ENCODE peak calls at places on chromosome 12, in eight cellular contexts. One of them, this sample, is unnamed. For H3K4me1, the result is how much of the 10 kb centered on the place peaks cover.

GRCh38 chr12:95258146-95258545 is 40.5 kb downstream of the VEZT start:
- DNase-seq in left ventricle myocardium inferior: no peak
- DNase-seq in tibial nerve: no peak
- DNase-seq in colonic mucosa: no peak
- DNase-seq in stomach: no peak
- DNase-seq in right lobe of liver: no peak
- DNase-seq in PC-3: peak
- DNase-seq in IMR-90: peak
- DNase-seq in this sample: no peak

GRCh38 chr12:11981174-11981733 is 89.5 kb upstream of the BCL2L14 start:
- DNase-seq in stomach: no peak
- DNase-seq in colonic mucosa: no peak
- DNase-seq in tibial nerve: no peak
- DNase-seq in IMR-90: no peak
- DNase-seq in right lobe of liver: no peak
- DNase-seq in left ventricle myocardium inferior: no peak
- DNase-seq in PC-3: peak
- DNase-seq in this sample: no peak

GRCh38 chr12:90322006-90322405 is 613.4 kb upstream of the ATP2B1 start:
- DNase-seq in PC-3: no peak
- DNase-seq in right lobe of liver: no peak
- DNase-seq in tibial nerve: no peak
- DNase-seq in IMR-90: no peak
- DNase-seq in stomach: no peak
- DNase-seq in colonic mucosa: no peak
- DNase-seq in left ventricle myocardium inferior: no peak
- DNase-seq in this sample: no peak

GRCh38 chr12:6786416-6787094 is 2.8 kb upstream of the CD4 start:
- DNase-seq in stomach: no peak
- DNase-seq in colonic mucosa: no peak
- DNase-seq in right lobe of liver: no peak
- DNase-seq in PC-3: no peak
- DNase-seq in IMR-90: no peak
- DNase-seq in tibial nerve: no peak
- DNase-seq in left ventricle myocardium inferior: no peak
- DNase-seq in this sample: no peak

GRCh38 chr12:6647083-6647604 is at the start of gene ACRBP:
- DNase-seq in tibial nerve: peak
- DNase-seq in PC-3: no peak
- DNase-seq in IMR-90: peak
- DNase-seq in colonic mucosa: peak
- DNase-seq in stomach: peak
- DNase-seq in left ventricle myocardium inferior: peak
- DNase-seq in right lobe of liver: peak
- DNase-seq in this sample: peak

GRCh38 chr12:103495783-103496456 is at the start of gene C12orf42:
- DNase-seq in IMR-90: no peak
- DNase-seq in PC-3: peak
- DNase-seq in colonic mucosa: peak
- DNase-seq in tibial nerve: peak
- DNase-seq in stomach: no peak
- DNase-seq in right lobe of liver: no peak
- DNase-seq in left ventricle myocardium inferior: no peak
- DNase-seq in this sample: no peak

GRCh38 chr12:128644664-128645296 is 179.0 kb downstream of the SLC15A4 start:
- DNase-seq in PC-3: peak
- DNase-seq in IMR-90: no peak
- DNase-seq in colonic mucosa: peak
- DNase-seq in stomach: peak
- DNase-seq in right lobe of liver: peak
- DNase-seq in tibial nerve: peak
- DNase-seq in left ventricle myocardium inferior: no peak
- DNase-seq in this sample: no peak

GRCh38 chr12:123063535-123063934 is 83.1 kb downstream of the ARL6IP4 start:
- DNase-seq in PC-3: peak
- DNase-seq in IMR-90: peak
- DNase-seq in left ventricle myocardium inferior: no peak
- DNase-seq in colonic mucosa: no peak
- DNase-seq in right lobe of liver: no peak
- DNase-seq in stomach: no peak
- DNase-seq in tibial nerve: no peak
- DNase-seq in this sample: no peak

GRCh38 chr12:94134226-94134795 is 14.1 kb upstream of the PLXNC1 start:
- DNase-seq in IMR-90: peak
- DNase-seq in stomach: no peak
- DNase-seq in right lobe of liver: no peak
- DNase-seq in tibial nerve: peak
- DNase-seq in PC-3: peak
- DNase-seq in left ventricle myocardium inferior: no peak
- DNase-seq in colonic mucosa: no peak
- DNase-seq in this sample: no peak

GRCh38 chr12:39401459-39401858 is 41.5 kb downstream of the KIF21A start:
- DNase-seq in PC-3: no peak
- DNase-seq in left ventricle myocardium inferior: no peak
- DNase-seq in tibial nerve: no peak
- DNase-seq in colonic mucosa: no peak
- DNase-seq in IMR-90: no peak
- DNase-seq in right lobe of liver: no peak
- DNase-seq in stomach: no peak
- DNase-seq in this sample: peak

GRCh38 chr12:95548056-95548538 is 3.2 kb downstream of the USP44 start:
- DNase-seq in colonic mucosa: no peak
- DNase-seq in tibial nerve: peak
- DNase-seq in right lobe of liver: no peak
- DNase-seq in PC-3: no peak
- DNase-seq in left ventricle myocardium inferior: peak
- DNase-seq in stomach: peak
- DNase-seq in IMR-90: no peak
- DNase-seq in this sample: no peak

GRCh38 chr12:51374346-51374745 is 16.9 kb downstream of the GALNT6 start:
- DNase-seq in IMR-90: no peak
- DNase-seq in PC-3: no peak
- DNase-seq in stomach: no peak
- DNase-seq in right lobe of liver: no peak
- DNase-seq in tibial nerve: no peak
- DNase-seq in colonic mucosa: no peak
- DNase-seq in left ventricle myocardium inferior: no peak
- DNase-seq in this sample: no peak

GRCh38 chr12:66596189-66596588 is 82.7 kb downstream of the GRIP1 start:
- DNase-seq in left ventricle myocardium inferior: no peak
- DNase-seq in right lobe of liver: no peak
- DNase-seq in IMR-90: peak
- DNase-seq in colonic mucosa: no peak
- DNase-seq in PC-3: peak
- DNase-seq in tibial nerve: no peak
- DNase-seq in stomach: no peak
- DNase-seq in this sample: no peak

GRCh38 chr12:102365365-102365764 is 115.0 kb downstream of the IGF1 start:
- DNase-seq in tibial nerve: no peak
- DNase-seq in colonic mucosa: no peak
- DNase-seq in PC-3: no peak
- DNase-seq in stomach: no peak
- DNase-seq in right lobe of liver: no peak
- DNase-seq in IMR-90: no peak
- DNase-seq in left ventricle myocardium inferior: no peak
- DNase-seq in this sample: no peak

GRCh38 chr12:132813443-132813842 is 15.2 kb downstream of the GOLGA3 start:
- DNase-seq in colonic mucosa: no peak
- DNase-seq in IMR-90: no peak
- DNase-seq in tibial nerve: no peak
- DNase-seq in PC-3: no peak
- DNase-seq in left ventricle myocardium inferior: no peak
- DNase-seq in right lobe of liver: no peak
- DNase-seq in stomach: no peak
- DNase-seq in this sample: no peak

GRCh38 chr12:45296046-45296586 is 80.2 kb downstream of the ANO6 start:
- DNase-seq in tibial nerve: no peak
- DNase-seq in IMR-90: no peak
- DNase-seq in right lobe of liver: no peak
- DNase-seq in PC-3: no peak
- DNase-seq in left ventricle myocardium inferior: no peak
- DNase-seq in colonic mucosa: no peak
- DNase-seq in stomach: no peak
- DNase-seq in this sample: no peak

GRCh38 chr12:24911284-24911791 is 37.6 kb downstream of the BCAT1 start:
- DNase-seq in stomach: no peak
- DNase-seq in colonic mucosa: no peak
- DNase-seq in left ventricle myocardium inferior: no peak
- DNase-seq in PC-3: no peak
- DNase-seq in tibial nerve: no peak
- DNase-seq in right lobe of liver: no peak
- DNase-seq in IMR-90: peak
- DNase-seq in this sample: no peak

GRCh38 chr12:131928080-131928764 is 854 bp upstream of the PUS1 start:
- DNase-seq in IMR-90: peak
- DNase-seq in stomach: no peak
- DNase-seq in right lobe of liver: no peak
- DNase-seq in PC-3: peak
- DNase-seq in left ventricle myocardium inferior: no peak
- DNase-seq in colonic mucosa: no peak
- DNase-seq in tibial nerve: no peak
- DNase-seq in this sample: no peak

DNA sequence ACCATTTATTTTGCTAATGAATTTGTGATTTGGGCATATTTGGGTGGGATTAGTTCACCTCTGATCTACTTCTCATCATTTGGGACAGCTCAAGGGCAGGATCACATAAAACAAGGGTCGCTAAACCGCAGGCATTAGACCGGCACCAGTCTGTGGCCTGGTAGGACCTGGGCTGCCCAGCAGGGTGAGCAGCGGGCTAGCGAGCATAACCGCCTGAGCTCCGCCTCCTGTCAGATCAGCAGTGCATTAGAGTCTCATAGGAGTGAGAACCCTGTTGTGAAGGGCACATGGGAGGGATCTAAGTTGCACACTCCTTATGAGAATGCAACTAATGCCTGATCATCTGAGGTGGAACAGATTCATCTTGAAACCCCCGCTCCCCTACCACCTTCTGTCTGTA is 785.3 kb downstream of the TRHDE start:
- DNase-seq in PC-3: no peak
- DNase-seq in colonic mucosa: no peak
- DNase-seq in tibial nerve: no peak
- DNase-seq in left ventricle myocardium inferior: no peak
- DNase-seq in right lobe of liver: no peak
- DNase-seq in IMR-90: no peak
- DNase-seq in stomach: no peak
- DNase-seq in this sample: no peak
- TF ChIP-seq CTCF in PC-3: no peak
- TF ChIP-seq CTCF in colonic mucosa: no peak
- TF ChIP-seq CTCF in tibial nerve: no peak
- TF ChIP-seq CTCF in left ventricle myocardium inferior: no peak
- TF ChIP-seq CTCF in right lobe of liver: no peak
- TF ChIP-seq CTCF in IMR-90: no peak
- TF ChIP-seq CTCF in stomach: no peak
- TF ChIP-seq CTCF in this sample: no peak

GRCh38 chr12:104499207-104499606 is 42.5 kb downstream of the CHST11 start:
- DNase-seq in stomach: no peak
- DNase-seq in colonic mucosa: no peak
- DNase-seq in left ventricle myocardium inferior: no peak
- DNase-seq in IMR-90: no peak
- DNase-seq in PC-3: no peak
- DNase-seq in tibial nerve: no peak
- DNase-seq in right lobe of liver: no peak
- DNase-seq in this sample: no peak
- H3K4me1 ChIP-seq in stomach: under half
- H3K4me1 ChIP-seq in colonic mucosa: under half
- H3K4me1 ChIP-seq in left ventricle myocardium inferior: under half
- H3K4me1 ChIP-seq in IMR-90: under half
- H3K4me1 ChIP-seq in PC-3: under half
- H3K4me1 ChIP-seq in tibial nerve: under half
- H3K4me1 ChIP-seq in right lobe of liver: under half
- H3K4me1 ChIP-seq in this sample: under half

GRCh38 chr12:116591608-116592115 is 32.5 kb downstream of the MAP1LC3B2 start:
- DNase-seq in IMR-90: peak
- DNase-seq in colonic mucosa: no peak
- DNase-seq in right lobe of liver: no peak
- DNase-seq in stomach: no peak
- DNase-seq in PC-3: no peak
- DNase-seq in tibial nerve: no peak
- DNase-seq in left ventricle myocardium inferior: no peak
- DNase-seq in this sample: no peak

GRCh38 chr12:116590561-116590960 is 31.4 kb downstream of the MAP1LC3B2 start:
- DNase-seq in left ventricle myocardium inferior: no peak
- DNase-seq in colonic mucosa: no peak
- DNase-seq in right lobe of liver: no peak
- DNase-seq in PC-3: peak
- DNase-seq in stomach: no peak
- DNase-seq in IMR-90: no peak
- DNase-seq in tibial nerve: no peak
- DNase-seq in this sample: no peak

GRCh38 chr12:116592731-116593130 is 33.5 kb downstream of the MAP1LC3B2 start:
- DNase-seq in PC-3: no peak
- DNase-seq in left ventricle myocardium inferior: no peak
- DNase-seq in tibial nerve: no peak
- DNase-seq in stomach: no peak
- DNase-seq in right lobe of liver: no peak
- DNase-seq in colonic mucosa: no peak
- DNase-seq in IMR-90: no peak
- DNase-seq in this sample: no peak

GRCh38 chr12:116594325-116595038 is 35.3 kb downstream of the MAP1LC3B2 start:
- DNase-seq in stomach: no peak
- DNase-seq in right lobe of liver: peak
- DNase-seq in left ventricle myocardium inferior: peak
- DNase-seq in IMR-90: no peak
- DNase-seq in colonic mucosa: peak
- DNase-seq in PC-3: no peak
- DNase-seq in tibial nerve: no peak
- DNase-seq in this sample: peak

GRCh38 chr12:116592116-116592637 is 33.0 kb downstream of the MAP1LC3B2 start:
- DNase-seq in PC-3: no peak
- DNase-seq in IMR-90: no peak
- DNase-seq in left ventricle myocardium inferior: peak
- DNase-seq in colonic mucosa: peak
- DNase-seq in tibial nerve: no peak
- DNase-seq in stomach: peak
- DNase-seq in right lobe of liver: no peak
- DNase-seq in this sample: no peak
- H3K4me3 ChIP-seq in PC-3: no peak
- H3K4me3 ChIP-seq in IMR-90: no peak
- H3K4me3 ChIP-seq in left ventricle myocardium inferior: no peak
- H3K4me3 ChIP-seq in colonic mucosa: no peak
- H3K4me3 ChIP-seq in tibial nerve: no peak
- H3K4me3 ChIP-seq in stomach: peak
- H3K4me3 ChIP-seq in right lobe of liver: no peak
- H3K4me3 ChIP-seq in this sample: no peak

DNA sequence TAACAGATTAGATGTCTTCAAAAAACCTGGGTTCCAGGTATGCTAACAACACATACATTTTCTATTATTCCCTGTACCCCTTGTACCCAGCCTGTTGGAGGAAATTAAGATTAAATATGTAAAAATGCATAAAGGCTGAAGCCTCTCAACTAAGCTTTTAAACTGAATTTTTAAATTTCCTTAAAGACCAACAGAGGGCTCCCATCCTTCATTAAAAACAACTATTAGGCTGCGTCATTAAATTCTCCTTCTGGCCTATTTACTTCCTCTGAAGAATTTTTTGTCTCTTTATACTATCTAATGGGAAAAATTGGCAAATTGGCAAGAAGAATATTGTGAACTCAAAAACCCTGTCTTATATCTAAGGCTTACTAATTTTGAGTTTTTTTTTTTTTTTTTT is 21.8 kb downstream of the SENP1 start:
- DNase-seq in stomach: no peak
- DNase-seq in left ventricle myocardium inferior: no peak
- DNase-seq in PC-3: peak
- DNase-seq in colonic mucosa: no peak
- DNase-seq in tibial nerve: no peak
- DNase-seq in IMR-90: peak
- DNase-seq in right lobe of liver: no peak
- DNase-seq in this sample: no peak
- TF ChIP-seq CTCF in stomach: no peak
- TF ChIP-seq CTCF in left ventricle myocardium inferior: peak
- TF ChIP-seq CTCF in PC-3: peak
- TF ChIP-seq CTCF in colonic mucosa: no peak
- TF ChIP-seq CTCF in tibial nerve: no peak
- TF ChIP-seq CTCF in IMR-90: peak
- TF ChIP-seq CTCF in right lobe of liver: peak
- TF ChIP-seq CTCF in this sample: no peak